ENCODE peak calls at places on chromosomes 3 and 15, in five cellular contexts. G is WTC11, C is endodermal cell, H is omental fat pad, O is posterior cingulate gyrus. X is an unnamed sample.

GRCh38 chr3:141243295-141243707 is 11.7 kb downstream of the PXYLP1 start:
- DNase-seq in G (no peak), C (peak), H (no peak), O (peak), X (no peak)

GRCh38 chr3:120102232-120102631 is 8.0 kb upstream of the GSK3B start:
- DNase-seq in G (no peak), C (no peak), H (no peak), O (no peak), X (no peak)

GRCh38 chr3:182912476-182912875 is 67.9 kb downstream of the DCUN1D1 start:
- DNase-seq in G (no peak), C (no peak), H (no peak), O (no peak), X (no peak)

GRCh38 chr3:55622733-55623132 is 135.6 kb upstream of the WNT5A start:
- DNase-seq in G (no peak), C (no peak), H (no peak), O (no peak), X (no peak)

GRCh38 chr3:56881035-56881575 is 79.4 kb upstream of the ARHGEF3 start:
- DNase-seq in G (no peak), C (no peak), H (no peak), O (no peak), X (no peak)

GRCh38 chr3:141321109-141321497 is 47.2 kb upstream of the ZBTB38 start:
- DNase-seq in G (no peak), C (no peak), H (no peak), O (no peak), X (no peak)

GRCh38 chr3:57627976-57628375 is 30.8 kb upstream of the ARF4 start:
- DNase-seq in G (no peak), C (no peak), H (no peak), O (no peak), X (no peak)

GRCh38 chr3:185820973-185821758 is 3.7 kb downstream of the IGF2BP2 start:
- DNase-seq in G (no peak), C (no peak), H (no peak), O (no peak), X (no peak)

GRCh38 chr15:65583701-65584100 is 27.2 kb downstream of the INTS14 start:
- DNase-seq in G (no peak), C (no peak), H (no peak), O (no peak), X (no peak)

X was measured in H7.